ENCODE peak calls at places on chromosome 15, in nine cellular contexts. U is omental fat pad, G is GM20000, V is AG09319, S is progenitor cell of endocrine pancreas, N is GM23338, P is epithelial cell of proximal tubule, C is pancreas, Z is Panc1. Y is an unnamed sample.
A peak's percentile ranks its signal among the peaks of the same experiment; 100 is the strongest.

GRCh38 chr15:68768321-68768720 is 52.4 kb downstream of the ANP32A start:
- DNase-seq in V (peak; percentile 35), C (no peak), S (no peak), U (no peak), Z (peak; percentile 46), P (no peak), N (no peak), G (no peak), Y (no peak)

GRCh38 chr15:59322056-59322755 is 50.5 kb downstream of the MYO1E start:
- DNase-seq in Z (no peak), G (no peak), C (no peak), V (no peak), U (no peak), P (no peak), S (no peak), N (no peak), Y (no peak)

GRCh38 chr15:74901612-74902063 is 5.0 kb downstream of the FAM219B start:
- DNase-seq in N (peak; percentile 64), V (no peak), P (no peak), Z (peak; percentile 54), C (no peak), S (peak; percentile 25), G (peak; percentile 80), U (peak; percentile 26), Y (peak; percentile 61)

GRCh38 chr15:70802629-70803028 is 39.3 kb upstream of the UACA start:
- DNase-seq in N (no peak), S (no peak), C (no peak), U (no peak), P (no peak), Z (no peak), V (no peak), G (no peak), Y (peak; percentile 24)

GRCh38 chr15:30043211-30043655 is 39.5 kb upstream of the GOLGA8J start:
- DNase-seq in Z (no peak), S (no peak), C (no peak), P (no peak), G (no peak), V (no peak), N (no peak), U (no peak), Y (no peak)

GRCh38 chr15:90174140-90174891 is 26.8 kb upstream of the SEMA4B start:
- DNase-seq in P (no peak), C (peak; percentile 92), G (no peak), U (peak; percentile 63), Z (no peak), N (peak; percentile 39), S (no peak), V (no peak), Y (no peak)

GRCh38 chr15:98856540-98856907 is 151.1 kb downstream of the PGPEP1L start:
- DNase-seq in S (no peak), Z (no peak), G (no peak), V (peak; percentile 84), C (no peak), N (no peak), P (no peak), U (no peak), Y (no peak)

GRCh38 chr15:55993804-55994539 is 560 bp upstream of the NEDD4 start:
- DNase-seq in S (no peak), V (no peak), N (peak; percentile 70), U (no peak), G (no peak), Z (no peak), P (peak; percentile 25), C (no peak), Y (peak; percentile 22)

GRCh38 chr15:68558318-68559305 is 20.2 kb upstream of the CORO2B start:
- DNase-seq in U (no peak), C (no peak), P (no peak), V (no peak), N (peak; percentile 62), Z (no peak), S (no peak), G (no peak), Y (peak; percentile 11)

GRCh38 chr15:38685686-38686339 is 121.2 kb upstream of the RASGRP1 start:
- DNase-seq in U (no peak), G (no peak), N (no peak), Z (no peak), V (no peak), P (no peak), S (no peak), C (no peak), Y (no peak)

GRCh38 chr15:74867562-74868458 is 5.4 kb downstream of the SCAMP2 start:
- DNase-seq in G (no peak), C (no peak), Z (no peak), P (no peak), N (no peak), V (no peak), S (no peak), U (no peak), Y (no peak)

GRCh38 chr15:90412356-90413194 is 24.5 kb downstream of the IQGAP1 start:
- DNase-seq in P (no peak), Z (no peak), C (no peak), S (no peak), G (peak; percentile 42), U (no peak), V (no peak), N (peak; percentile 87), Y (no peak)

GRCh38 chr15:29805043-29805707 is 17.1 kb downstream of the TJP1 start:
- DNase-seq in V (peak; percentile 68), P (peak; percentile 56), N (no peak), Z (no peak), G (no peak), C (no peak), U (no peak), S (no peak), Y (no peak)

GRCh38 chr15:36407647-36408046 is 171.8 kb upstream of the CDIN1 start:
- DNase-seq in C (no peak), G (no peak), Z (no peak), U (no peak), P (peak; percentile 7), S (no peak), V (no peak), N (no peak), Y (no peak)

GRCh38 chr15:52912172-52912571 is 122.0 kb upstream of the ONECUT1 start:
- DNase-seq in S (no peak), Z (no peak), U (no peak), C (no peak), G (no peak), P (peak; percentile 46), N (peak; percentile 78), V (no peak), Y (no peak)

GRCh38 chr15:22888120-22888859 is 49.8 kb downstream of the NIPA2 start:
- DNase-seq in S (no peak), Z (no peak), V (peak; percentile 63), P (peak; percentile 65), N (no peak), G (no peak), U (no peak), C (no peak), Y (no peak)

GRCh38 chr15:50786468-50786867 is 21.0 kb upstream of the SPPL2A start:
- DNase-seq in N (no peak), S (no peak), Z (no peak), P (no peak), C (no peak), U (no peak), V (no peak), G (no peak), Y (no peak)
- TF ChIP-seq CTCF in N (no peak), S (no peak), Z (no peak), P (no peak), C (no peak), U (no peak), V (no peak), G (no peak), Y (no peak)

GRCh38 chr15:60551781-60552161 is 72.8 kb upstream of the ICE2 start:
- DNase-seq in V (no peak), N (peak; percentile 52), C (no peak), U (no peak), S (no peak), P (no peak), Z (no peak), G (no peak), Y (no peak)
- TF ChIP-seq CTCF in V (no peak), N (peak; percentile 44), C (no peak), U (no peak), S (no peak), P (peak; percentile 33), Z (peak; percentile 41), G (no peak), Y (no peak)

GRCh38 chr15:80325206-80325605 is 73.2 kb upstream of the CTXND1 start:
- DNase-seq in P (no peak), S (no peak), V (no peak), U (no peak), C (no peak), Z (no peak), N (no peak), G (no peak), Y (no peak)

GRCh38 chr15:80317389-80318169 is 65.6 kb upstream of the CTXND1 start:
- DNase-seq in V (peak; percentile 65), Z (no peak), N (no peak), S (no peak), U (no peak), P (peak; percentile 74), G (no peak), C (no peak), Y (no peak)

GRCh38 chr15:80328496-80328895 is 75.7 kb upstream of the ARNT2 start:
- DNase-seq in C (no peak), Z (no peak), N (no peak), G (no peak), U (no peak), S (no peak), P (no peak), V (no peak), Y (no peak)

DNA sequence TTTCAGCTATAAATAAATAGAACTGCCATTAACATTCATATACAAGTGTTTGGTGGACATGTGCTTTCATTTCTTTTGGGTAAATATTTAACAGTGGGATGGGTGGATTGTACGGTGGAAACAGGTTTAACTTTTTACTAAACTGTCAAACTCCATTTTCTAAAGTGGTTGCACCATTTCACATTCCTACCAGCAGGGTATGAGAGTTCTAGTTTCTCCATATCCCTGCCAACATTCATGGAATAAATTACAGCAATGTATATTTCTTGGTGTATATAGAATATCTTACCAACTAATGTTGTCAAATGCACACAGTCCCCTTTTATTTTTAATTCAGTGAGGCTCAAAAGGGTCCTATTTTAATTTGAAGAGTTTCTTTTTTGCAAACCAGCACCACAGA is 71.3 kb upstream of the CTXND1 start:
- DNase-seq in G (no peak), C (no peak), P (no peak), Z (no peak), N (no peak), S (no peak), V (no peak), U (no peak), Y (no peak)
- TF ChIP-seq CTCF in G (no peak), C (no peak), P (peak; percentile 20), Z (peak; percentile 33), N (peak; percentile 46), S (peak; percentile 45), V (peak; percentile 13), U (no peak), Y (peak; percentile 38)

DNA sequence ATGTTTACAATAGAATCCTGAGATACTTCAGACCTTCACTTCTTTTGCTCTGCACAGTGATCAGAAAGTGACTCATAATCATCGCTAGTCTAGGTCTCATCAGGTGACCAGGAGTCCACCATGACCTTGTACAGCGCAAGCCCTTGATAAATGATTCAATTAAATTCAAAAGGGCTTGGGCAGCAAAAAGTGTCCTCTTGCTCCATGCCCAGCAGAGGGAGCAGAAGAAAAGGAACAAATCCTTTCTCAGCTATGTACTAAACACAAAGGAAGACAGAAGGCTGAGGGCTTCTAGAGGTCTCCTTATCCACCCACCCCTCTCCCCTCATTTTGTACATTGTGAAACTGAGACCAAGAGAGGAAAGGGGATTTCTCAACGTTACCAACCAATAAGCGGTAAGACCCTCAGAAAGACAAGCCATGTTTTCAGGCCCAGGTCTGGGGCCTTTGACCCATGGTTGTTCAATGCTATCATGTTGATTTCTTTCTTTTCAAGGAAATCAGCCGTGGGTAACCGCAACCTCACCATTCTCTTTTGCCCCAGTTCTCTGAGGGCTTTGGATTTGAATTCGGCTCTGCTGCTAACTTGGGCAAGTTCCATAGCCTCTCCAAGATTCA is 74.8 kb downstream of the AQP9 start:
- DNase-seq in U (no peak), N (peak; percentile 54), V (no peak), Z (no peak), C (no peak), G (no peak), P (no peak), S (no peak), Y (no peak)
- TF ChIP-seq CTCF in U (no peak), N (peak; percentile 62), V (peak; percentile 72), Z (peak; percentile 78), C (peak; percentile 21), G (peak; percentile 23), P (peak; percentile 72), S (peak; percentile 62), Y (peak; percentile 62)

Y was measured in glutamatergic neuron.